ENCODE peak calls at places on chromosomes 6 and 20, in nine cellular contexts. F is Panc1; C is right cardiac atrium; J is left lung; U is HCT116; S is upper lobe of right lung; V is K562; W is CD4-positive, alpha-beta T cell; P is Right ventricle myocardium superior. Z is an unnamed sample.

GRCh38 chr20:10924628-10925266 is 250.9 kb upstream of the JAG1 start:
- ATAC-seq in C (no peak), J (peak; percentile 64), V (no peak), U (no peak), S (peak; percentile 30), P (no peak), W (no peak), F (no peak), Z (no peak)

GRCh38 chr20:55515831-55516230 is 489.5 kb downstream of the CBLN4 start:
- ATAC-seq in W (no peak), P (no peak), U (no peak), J (no peak), C (no peak), V (no peak), S (no peak), F (no peak), Z (no peak)

GRCh38 chr20:478010-478948 is 15.9 kb upstream of the TBC1D20 start:
- ATAC-seq in S (no peak), P (peak; percentile 53), J (no peak), V (peak; percentile 15), F (no peak), W (peak; percentile 21), U (no peak), C (no peak), Z (no peak)

GRCh38 chr20:33147299-33147698 is 20.7 kb upstream of the BPIFA2 start:
- ATAC-seq in P (no peak), C (no peak), W (no peak), S (no peak), F (no peak), J (no peak), V (no peak), U (no peak), Z (no peak)

GRCh38 chr6:87682310-87682709 is 19.7 kb downstream of the AKIRIN2 start:
- ATAC-seq in F (no peak), S (no peak), U (no peak), P (no peak), W (no peak), C (no peak), J (no peak), V (no peak), Z (no peak)

GRCh38 chr6:73263570-73263909 is 544 bp upstream of the KHDC1 start:
- ATAC-seq in P (peak; percentile 20), S (no peak), V (peak; percentile 31), F (peak; percentile 16), U (no peak), J (peak; percentile 16), W (peak; percentile 20), C (peak; percentile 37), Z (no peak)

GRCh38 chr6:152206072-152206818 is 398.8 kb downstream of the ESR1 start:
- ATAC-seq in C (no peak), V (peak; percentile 87), P (no peak), W (peak; percentile 54), U (peak; percentile 78), J (no peak), F (no peak), S (peak; percentile 26), Z (no peak)

GRCh38 chr6:117137711-117138110 is 127.6 kb upstream of the VGLL2 start:
- ATAC-seq in F (no peak), V (no peak), C (peak; percentile 56), P (peak; percentile 44), J (no peak), W (no peak), S (no peak), U (no peak), Z (no peak)

GRCh38 chr6:107716688-107717089 is 107.4 kb downstream of the SCML4 start:
- ATAC-seq in S (peak; percentile 74), W (peak; percentile 91), F (peak; percentile 44), J (peak; percentile 53), V (peak; percentile 99), U (peak; percentile 92), C (peak; percentile 43), P (peak; percentile 55), Z (no peak)

GRCh38 chr6:38755874-38756273 is 40.8 kb downstream of the DNAH8 start:
- ATAC-seq in V (no peak), J (peak; percentile 58), W (no peak), S (no peak), F (no peak), P (no peak), U (peak; percentile 63), C (no peak), Z (peak; percentile 90)

GRCh38 chr6:69846312-69846711 is 20.0 kb upstream of the COL19A1 start:
- ATAC-seq in J (no peak), V (no peak), F (no peak), U (no peak), C (no peak), P (no peak), S (no peak), W (no peak), Z (no peak)

GRCh38 chr6:55320691-55321086 is 6.6 kb upstream of the GFRAL start:
- ATAC-seq in P (no peak), U (no peak), W (no peak), C (no peak), V (no peak), J (no peak), F (no peak), S (no peak), Z (no peak)

GRCh38 chr6:40896696-40897095 is 142.3 kb downstream of the UNC5CL start:
- ATAC-seq in C (peak; percentile 10), P (no peak), V (no peak), W (no peak), U (no peak), S (no peak), J (no peak), F (no peak), Z (no peak)

GRCh38 chr20:55977723-55978481 is 27.4 kb downstream of the CBLN4 start:
- ATAC-seq in W (no peak), P (no peak), U (no peak), C (no peak), F (no peak), V (no peak), S (peak; percentile 68), J (peak; percentile 92), Z (no peak)

GRCh38 chr6:156919819-156920379 is 142.7 kb downstream of the ARID1B start:
- ATAC-seq in F (no peak), U (no peak), W (no peak), C (no peak), V (no peak), S (no peak), P (no peak), J (no peak), Z (no peak)

GRCh38 chr20:49260218-49260617 is 17.6 kb downstream of the ZNFX1 start:
- ATAC-seq in J (no peak), U (no peak), P (no peak), V (no peak), S (no peak), W (no peak), C (no peak), F (no peak), Z (no peak)

GRCh38 chr6:130029163-130029562 is 10.8 kb downstream of the L3MBTL3 start:
- ATAC-seq in S (no peak), U (no peak), C (no peak), F (no peak), V (no peak), W (peak; percentile 46), P (no peak), J (no peak), Z (no peak)

GRCh38 chr6:160055813-160056212 is 65.8 kb upstream of the SLC22A1 start:
- ATAC-seq in C (no peak), F (no peak), P (no peak), W (no peak), V (no peak), U (no peak), J (peak; percentile 4), S (no peak), Z (no peak)

GRCh38 chr20:22217712-22218352 is 366.5 kb downstream of the FOXA2 start:
- ATAC-seq in C (no peak), V (no peak), U (no peak), J (no peak), F (no peak), W (no peak), S (no peak), P (peak; percentile 45), Z (peak; percentile 70)

GRCh38 chr6:139427199-139427598 is 52.8 kb upstream of the CITED2 start:
- ATAC-seq in P (no peak), U (no peak), W (no peak), S (no peak), J (no peak), V (no peak), F (no peak), C (no peak), Z (no peak)

GRCh38 chr6:13375360-13375878 is 47.1 kb upstream of the TBC1D7 start:
- ATAC-seq in V (no peak), C (no peak), J (no peak), F (no peak), P (no peak), S (no peak), W (peak; percentile 37), U (no peak), Z (no peak)

Z was measured in esophagus mucosa.